ENCODE peak calls at places on chromosomes 4 and X, in nine cellular contexts. T is dorsolateral prefrontal cortex, S is heart right ventricle, R is GM12878, C is psoas muscle, B is thoracic aorta, J is PC-3, Y is AG04450, F is breast epithelium. Q is an unnamed sample.
A peak's percentile ranks its signal among the peaks of the same experiment; 100 is the strongest.

GRCh38 chrX:47208108-47208507 is 10.4 kb upstream of the CDK16 start:
- DNase-seq in T (no peak), S (no peak), R (no peak), C (peak; percentile 36), B (no peak), J (no peak), Y (no peak), F (no peak), Q (no peak)

GRCh38 chrX:149493567-149494562 is 11.2 kb downstream of the IDS start:
- DNase-seq in T (no peak), S (peak; percentile 27), R (no peak), C (no peak), B (no peak), J (peak; percentile 43), Y (no peak), F (no peak), Q (no peak)

GRCh38 chr4:116531870-116532269 is 553.5 kb downstream of the TRAM1L1 start:
- DNase-seq in T (no peak), S (no peak), R (no peak), C (no peak), B (no peak), J (no peak), Y (no peak), F (no peak), Q (no peak)

GRCh38 chrX:17038681-17039161 is 92.3 kb downstream of the REPS2 start:
- DNase-seq in T (no peak), S (no peak), R (no peak), C (no peak), B (no peak), J (no peak), Y (no peak), F (no peak), Q (no peak)

GRCh38 chr4:103008875-103009729 is 10.4 kb downstream of the SLC9B1 start:
- DNase-seq in T (no peak), S (no peak), R (peak; percentile 46), C (no peak), B (no peak), J (peak; percentile 73), Y (peak; percentile 50), F (no peak), Q (no peak)

GRCh38 chr4:26779224-26779623 is 81.4 kb upstream of the STIM2 start:
- DNase-seq in T (no peak), S (no peak), R (no peak), C (no peak), B (no peak), J (no peak), Y (no peak), F (no peak), Q (no peak)

GRCh38 chr4:40053161-40053560 is 3.5 kb upstream of the N4BP2 start:
- DNase-seq in T (no peak), S (no peak), R (no peak), C (no peak), B (no peak), J (no peak), Y (no peak), F (no peak), Q (no peak)

GRCh38 chrX:155026420-155026726 is 271 bp upstream of the FUNDC2 start:
- DNase-seq in T (no peak), S (no peak), R (no peak), C (no peak), B (no peak), J (no peak), Y (no peak), F (no peak), Q (no peak)

GRCh38 chr4:142984871-142985585 is 138.9 kb upstream of the INPP4B start:
- DNase-seq in T (no peak), S (no peak), R (no peak), C (no peak), B (no peak), J (peak; percentile 60), Y (no peak), F (no peak), Q (no peak)

GRCh38 chr4:95255396-95256107 is 293.2 kb downstream of the UNC5C start:
- DNase-seq in T (no peak), S (no peak), R (no peak), C (no peak), B (no peak), J (peak; percentile 43), Y (peak; percentile 29), F (no peak), Q (peak; percentile 3)

GRCh38 chr4:165370530-165370929 is 8.3 kb upstream of the CPE start:
- DNase-seq in T (no peak), S (no peak), R (no peak), C (no peak), B (no peak), J (no peak), Y (no peak), F (no peak), Q (no peak)

GRCh38 chrX:150202641-150203248 is 160.4 kb upstream of the MAMLD1 start:
- DNase-seq in T (no peak), S (no peak), R (no peak), C (no peak), B (no peak), J (no peak), Y (no peak), F (no peak), Q (no peak)

GRCh38 chrX:7987160-7987992 is 60.2 kb upstream of the PNPLA4 start:
- DNase-seq in T (no peak), S (no peak), R (peak; percentile 26), C (no peak), B (no peak), J (peak; percentile 38), Y (no peak), F (no peak), Q (no peak)

GRCh38 chrX:66200050-66200664 is 36.1 kb downstream of the HEPH start:
- DNase-seq in T (no peak), S (no peak), R (peak; percentile 17), C (no peak), B (no peak), J (no peak), Y (no peak), F (no peak), Q (no peak)

GRCh38 chr4:186634591-186635128 is 79.3 kb upstream of the MTNR1A start:
- DNase-seq in T (no peak), S (no peak), R (no peak), C (no peak), B (no peak), J (no peak), Y (no peak), F (no peak), Q (no peak)

DNA sequence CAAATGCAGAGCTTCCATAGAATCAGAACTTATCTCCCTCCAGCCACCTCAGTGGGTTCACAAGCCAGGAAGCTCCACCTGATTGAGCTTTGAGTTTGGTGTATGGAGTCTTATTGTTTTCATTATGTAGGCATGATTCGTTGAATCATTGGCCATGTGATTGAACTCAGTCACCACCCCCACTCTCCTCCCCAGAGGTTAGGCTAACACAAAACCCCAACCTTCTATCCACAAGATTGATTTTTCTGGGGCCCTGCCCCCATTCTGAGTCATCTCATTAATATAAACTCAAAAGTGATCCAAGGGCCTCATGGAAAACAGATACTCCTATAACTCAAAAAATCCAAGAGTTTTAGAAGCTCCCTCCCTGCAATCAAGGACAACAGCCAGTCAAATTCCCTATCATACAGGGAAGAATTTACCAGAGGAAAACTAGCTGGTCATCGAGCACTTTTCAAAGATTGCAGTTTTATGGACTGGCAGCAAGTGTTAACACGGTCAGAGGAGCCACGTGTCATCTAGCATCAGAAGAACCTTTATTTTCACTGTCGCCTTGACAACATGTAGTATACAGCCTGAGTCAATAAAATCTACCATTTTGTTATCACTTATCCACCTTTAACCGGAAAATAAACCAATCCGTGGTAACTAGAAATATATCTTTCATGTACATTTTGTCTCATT is 35.9 kb upstream of the GUCY1B1 start:
- DNase-seq in T (no peak), S (no peak), R (no peak), C (no peak), B (no peak), J (peak; percentile 35), Y (peak; percentile 50), F (no peak), Q (no peak)
- H3K27ac ChIP-seq in T (no peak overlapping the region), S (no peak overlapping the region), R (no peak overlapping the region), C (no peak overlapping the region), B (no peak overlapping the region), J (no peak overlapping the region), Y (no peak overlapping the region), F (no peak overlapping the region), Q (no peak overlapping the region)

GRCh38 chrX:14029039-14029424 is 660 bp downstream of the GEMIN8 start:
- DNase-seq in T (no peak), S (no peak), R (no peak), C (no peak), B (no peak), J (no peak), Y (no peak), F (no peak), Q (no peak)

GRCh38 chrX:14027031-14027430 is 2.7 kb downstream of the GEMIN8 start:
- DNase-seq in T (peak; percentile 45), S (peak; percentile 20), R (no peak), C (peak; percentile 58), B (no peak), J (peak; percentile 69), Y (no peak), F (no peak), Q (peak; percentile 29)

GRCh38 chrX:14027511-14028019 is 2.1 kb downstream of the GEMIN8 start:
- DNase-seq in T (no peak), S (no peak), R (peak; percentile 63), C (no peak), B (no peak), J (peak; percentile 86), Y (peak; percentile 7), F (no peak), Q (no peak)

GRCh38 chrX:14029425-14030247 is at the start of gene GEMIN8:
- DNase-seq in T (peak; percentile 78), S (peak; percentile 86), R (peak; percentile 46), C (peak; percentile 95), B (peak; percentile 22), J (peak; percentile 88), Y (peak; percentile 67), F (peak; percentile 72), Q (peak; percentile 77)

DNA sequence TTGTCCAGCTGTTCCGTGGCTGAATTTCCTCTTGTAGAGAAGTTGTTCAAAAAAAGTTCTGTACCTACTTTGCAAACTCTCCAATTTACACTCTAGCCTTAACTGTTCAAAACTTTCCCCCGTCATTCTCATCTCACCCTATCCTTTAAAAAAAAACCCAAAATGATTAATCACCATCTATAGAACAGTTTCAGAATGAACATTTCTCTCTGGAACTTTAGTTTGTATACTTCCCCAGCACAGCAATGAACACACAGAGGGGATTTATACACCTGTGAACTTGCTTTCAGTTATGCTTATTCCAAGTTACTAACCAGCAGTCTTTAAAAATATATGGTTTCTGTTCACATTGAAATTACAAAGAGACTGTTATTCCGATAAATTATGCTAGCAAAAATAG is 1.2 kb downstream of the GEMIN8 start:
- DNase-seq in T (no peak), S (no peak), R (peak; percentile 24), C (no peak), B (no peak), J (no peak), Y (no peak), F (no peak), Q (no peak)
- H3K27ac ChIP-seq in T (peak overlapping the region; percentile 84), S (no peak overlapping the region), R (peak overlapping the region; percentile 77), C (peak overlapping the region; percentile 91), B (peak overlapping the region; percentile 15), J (peak overlapping the region; percentile 98), Y (no peak overlapping the region), F (peak overlapping the region; percentile 85), Q (peak overlapping the region; percentile 86)

GRCh38 chr4:1172971-1173757 is 781 bp upstream of the SPON2 start:
- DNase-seq in T (peak; percentile 52), S (no peak), R (no peak), C (peak; percentile 73), B (no peak), J (no peak), Y (peak; percentile 65), F (peak; percentile 50), Q (no peak)
- H3K27ac ChIP-seq in T (no peak overlapping the region), S (peak overlapping the region; percentile 60), R (no peak overlapping the region), C (peak overlapping the region; percentile 76), B (no peak overlapping the region), J (no peak overlapping the region), Y (peak overlapping the region; percentile 78), F (peak overlapping the region; percentile 81), Q (no peak overlapping the region)

GRCh38 chr4:113978561-113979156 is 788 bp downstream of the ARSJ start:
- DNase-seq in T (peak; percentile 67), S (no peak), R (no peak), C (no peak), B (no peak), J (peak; percentile 40), Y (no peak), F (no peak), Q (no peak)
- H3K27ac ChIP-seq in T (peak overlapping the region; percentile 1), S (no peak overlapping the region), R (no peak overlapping the region), C (no peak overlapping the region), B (peak overlapping the region; percentile 93), J (peak overlapping the region; percentile 73), Y (peak overlapping the region; percentile 93), F (peak overlapping the region; percentile 87), Q (no peak overlapping the region)

Q was measured in caudate nucleus.